ENCODE peak calls at places on chromosomes 2 and 18, in ten cellular contexts. I is fibroblast of mammary gland, O is LNCaP clone FGC, G is ovary, B is epithelial cell of esophagus, K is AG04450, R is HCT116, J is A549, M is heart right ventricle, C is AG04449. W is an unnamed sample.

GRCh38 chr2:168147858-168148794 is 99.3 kb downstream of the STK39 start:
- DNase-seq in K (no peak), C (no peak), I (no peak), G (no peak), M (no peak), J (no peak), B (no peak), R (no peak), O (no peak), W (no peak)

GRCh38 chr18:36757081-36757480 is 71.7 kb downstream of the TPGS2 start:
- DNase-seq in R (peak), G (no peak), K (peak), O (peak), J (peak), M (no peak), I (peak), C (peak), B (peak), W (peak)

GRCh38 chr2:30108192-30108591 is 38.6 kb upstream of the YPEL5 start:
- DNase-seq in I (no peak), G (no peak), J (no peak), O (no peak), B (no peak), R (no peak), C (no peak), M (no peak), K (no peak), W (no peak)

GRCh38 chr2:35168351-35168750 is 1187.2 kb upstream of the CRIM1 start:
- DNase-seq in K (no peak), I (no peak), R (no peak), O (no peak), C (no peak), G (no peak), J (no peak), M (no peak), B (peak), W (no peak)

GRCh38 chr2:233421091-233421816 is 67.0 kb downstream of the DGKD start:
- DNase-seq in B (no peak), J (no peak), K (no peak), C (no peak), G (no peak), R (no peak), M (no peak), I (no peak), O (no peak), W (no peak)

GRCh38 chr18:78495550-78495949 is 484.1 kb upstream of the SALL3 start:
- DNase-seq in R (no peak), J (no peak), G (no peak), M (no peak), C (no peak), K (no peak), I (no peak), B (no peak), O (no peak), W (no peak)

GRCh38 chr2:60553992-60554648 is 666 bp upstream of the BCL11A start:
- DNase-seq in C (no peak), M (no peak), R (no peak), J (peak), B (peak), G (no peak), K (no peak), I (no peak), O (no peak), W (peak)

GRCh38 chr2:182618672-182619079 is 97.4 kb upstream of the DNAJC10 start:
- DNase-seq in J (peak), I (peak), O (peak), C (no peak), G (no peak), M (no peak), B (peak), K (no peak), R (no peak), W (peak)

GRCh38 chr2:44479127-44479887 is 117.6 kb downstream of the CAMKMT start:
- DNase-seq in K (peak), J (peak), R (peak), B (peak), G (no peak), C (peak), O (peak), M (peak), I (peak), W (peak)

GRCh38 chr2:232545511-232546375 is 4.6 kb downstream of the TIGD1 start:
- DNase-seq in M (no peak), O (no peak), J (no peak), B (no peak), G (no peak), R (no peak), C (no peak), I (no peak), K (no peak), W (no peak)

GRCh38 chr18:10453885-10454772 is at the start of gene APCDD1:
- DNase-seq in I (no peak), C (no peak), O (no peak), R (no peak), B (peak), J (no peak), M (peak), G (peak), K (no peak), W (no peak)

GRCh38 chr2:231099918-231100317 is 24.9 kb downstream of the HTR2B start:
- DNase-seq in G (no peak), B (no peak), J (peak), O (no peak), K (no peak), M (no peak), I (no peak), C (no peak), R (no peak), W (no peak)

GRCh38 chr2:168717790-168718502 is 84.5 kb upstream of the NOSTRIN start:
- DNase-seq in J (no peak), K (no peak), R (no peak), O (no peak), I (no peak), G (no peak), C (no peak), M (no peak), B (peak), W (peak)

GRCh38 chr2:239439383-239440315 is 38.8 kb upstream of the HDAC4 start:
- DNase-seq in G (no peak), K (no peak), M (no peak), R (no peak), B (no peak), I (no peak), J (no peak), O (no peak), C (no peak), W (no peak)

GRCh38 chr2:44233450-44234128 is 41.7 kb upstream of the SLC3A1 start:
- DNase-seq in R (no peak), O (no peak), B (peak), K (peak), J (peak), I (peak), C (peak), G (no peak), M (no peak), W (peak)

GRCh38 chr2:153476491-153477095 is 2.0 kb downstream of the RPRM start:
- DNase-seq in O (no peak), I (no peak), R (no peak), B (no peak), K (no peak), C (no peak), M (no peak), J (no peak), G (peak), W (no peak)

GRCh38 chr2:147913701-147914480 is 69.1 kb downstream of the ACVR2A start:
- DNase-seq in J (no peak), K (no peak), B (peak), G (no peak), M (no peak), I (peak), O (no peak), R (no peak), C (no peak), W (peak)

GRCh38 chr2:156704612-156705011 is 268.4 kb downstream of the GPD2 start:
- DNase-seq in K (no peak), B (peak), J (no peak), C (no peak), R (no peak), I (no peak), G (no peak), M (peak), O (no peak), W (no peak)

GRCh38 chr2:150520887-150521664 is 33.6 kb upstream of the RND3 start:
- DNase-seq in I (peak), B (peak), O (no peak), J (no peak), R (no peak), C (no peak), G (no peak), M (no peak), K (no peak), W (peak)

GRCh38 chr18:12657849-12658829 is at the start of gene SPIRE1:
- DNase-seq in G (peak), B (peak), M (peak), C (no peak), I (peak), R (no peak), O (no peak), K (no peak), J (peak), W (peak)

GRCh38 chr2:224142397-224143312 is 103.6 kb upstream of the SERPINE2 start:
- DNase-seq in I (peak), K (no peak), O (no peak), G (no peak), M (no peak), R (no peak), J (peak), B (peak), C (no peak), W (peak)

GRCh38 chr2:85433511-85434089 is 15.1 kb downstream of the SH2D6 start:
- DNase-seq in R (no peak), G (peak), I (peak), C (peak), B (peak), J (peak), M (peak), K (peak), O (no peak), W (peak)

GRCh38 chr2:45816273-45816672 is 164.8 kb downstream of the PRKCE start:
- DNase-seq in C (no peak), G (no peak), I (peak), O (no peak), B (no peak), R (no peak), K (no peak), M (no peak), J (peak), W (peak)

GRCh38 chr2:130380096-130380934 is 24.5 kb downstream of the PTPN18 start:
- DNase-seq in G (no peak), O (no peak), J (no peak), B (no peak), K (no peak), R (no peak), C (no peak), M (no peak), I (no peak), W (no peak)

GRCh38 chr2:227821043-227821942 is 7.7 kb downstream of the CCL20 start:
- DNase-seq in I (peak), C (no peak), B (no peak), R (peak), J (peak), O (no peak), M (no peak), G (no peak), K (no peak), W (no peak)

GRCh38 chr18:61079714-61080113 is 253.5 kb upstream of the CDH20 start:
- DNase-seq in I (no peak), M (no peak), C (no peak), B (no peak), G (no peak), J (no peak), K (no peak), R (no peak), O (no peak), W (no peak)

GRCh38 chr18:59540819-59541218 is 156.4 kb downstream of the CCBE1 start:
- DNase-seq in J (no peak), O (no peak), M (no peak), K (no peak), I (peak), R (no peak), C (peak), G (no peak), B (peak), W (peak)

GRCh38 chr2:231737761-231738160 is 29.4 kb downstream of the PTMA start:
- DNase-seq in R (no peak), K (no peak), C (no peak), J (no peak), G (no peak), M (no peak), O (no peak), I (no peak), B (no peak), W (no peak)

GRCh38 chr2:208980321-208980720 is 443.5 kb upstream of the MAP2 start:
- DNase-seq in G (no peak), R (no peak), O (no peak), M (no peak), B (no peak), J (no peak), I (no peak), K (no peak), C (no peak), W (no peak)

GRCh38 chr2:55776966-55777365 is 83.3 kb upstream of the PNPT1 start:
- DNase-seq in C (no peak), I (no peak), J (no peak), R (no peak), M (no peak), B (no peak), G (no peak), O (no peak), K (no peak), W (no peak)

GRCh38 chr2:177172034-177172880 is 40.3 kb upstream of the HNRNPA3 start:
- DNase-seq in K (peak), O (no peak), R (peak), J (peak), M (no peak), B (peak), I (peak), G (no peak), C (no peak), W (peak)

GRCh38 chr2:37553411-37554156 is 117.9 kb downstream of the CDC42EP3 start:
- DNase-seq in M (no peak), G (no peak), R (no peak), J (no peak), I (no peak), C (no peak), K (no peak), B (no peak), O (no peak), W (no peak)

GRCh38 chr18:68438983-68439382 is 275.9 kb downstream of the TMX3 start:
- DNase-seq in J (no peak), C (peak), O (no peak), B (peak), I (peak), K (no peak), G (no peak), R (no peak), M (no peak), W (no peak)

GRCh38 chr2:26650713-26651457 is 9.7 kb upstream of the CIB4 start:
- DNase-seq in J (no peak), M (no peak), G (no peak), K (no peak), O (no peak), C (no peak), I (no peak), R (no peak), B (no peak), W (no peak)

GRCh38 chr2:84741182-84741822 is 139.6 kb downstream of the TRABD2A start:
- DNase-seq in G (no peak), K (no peak), C (no peak), B (peak), M (no peak), I (peak), R (peak), O (no peak), J (peak), W (peak)

GRCh38 chr18:35478520-35479435 is 19.0 kb downstream of the INO80C start:
- DNase-seq in G (no peak), R (peak), B (peak), I (peak), M (no peak), O (no peak), K (no peak), J (peak), C (no peak), W (peak)
- H3K4me3 ChIP-seq in G (no peak), R (peak), B (peak), I (peak), M (no peak), O (no peak), K (no peak), J (peak), C (no peak), W (no peak)

DNA sequence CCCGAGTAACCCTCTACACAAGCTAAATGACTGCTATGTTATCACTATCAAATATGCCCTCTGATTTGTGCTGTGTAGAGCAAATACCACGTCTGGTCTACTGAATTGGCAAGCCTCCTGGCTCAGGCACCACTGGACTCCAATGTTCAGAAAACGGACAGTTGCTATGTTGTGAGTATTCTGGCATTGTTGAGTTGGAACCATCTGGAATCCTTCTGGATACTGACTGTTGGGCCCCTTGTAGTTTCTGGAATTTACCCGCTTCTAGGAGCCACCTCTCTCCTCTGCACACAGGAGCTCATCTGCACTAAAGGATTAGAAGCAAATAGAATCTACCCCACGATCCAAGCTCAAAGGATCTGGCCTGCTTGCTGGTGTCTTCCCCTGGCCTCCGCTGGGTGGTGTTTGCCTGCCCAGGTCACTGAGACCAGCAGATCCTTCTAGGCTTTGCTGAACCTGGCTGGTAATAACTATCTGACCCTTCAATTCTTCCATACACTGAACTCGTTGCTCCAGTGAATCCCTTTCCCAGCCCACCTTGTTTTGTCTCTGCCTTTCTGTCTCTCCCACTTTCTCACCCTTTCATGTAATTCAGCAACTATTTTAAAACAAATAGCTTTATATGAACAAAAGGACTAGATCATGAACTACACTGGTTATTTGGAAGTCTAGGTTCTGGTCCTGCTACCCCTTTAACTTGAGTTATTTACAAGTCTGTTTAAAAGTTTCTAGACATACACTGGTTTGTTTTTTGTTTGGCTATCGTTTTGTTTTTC is 2.1 kb upstream of the HAAO start:
- DNase-seq in M (no peak), R (no peak), B (no peak), K (no peak), O (no peak), I (peak), C (no peak), G (peak), J (peak), W (no peak)
- TF ChIP-seq CTCF in M (peak), R (no peak), B (no peak), K (peak), O (no peak), I (peak), C (peak), G (no peak), J (peak), W (peak)

GRCh38 chr2:159093496-159093895 is 125.1 kb downstream of the TANC1 start:
- DNase-seq in I (no peak), R (no peak), O (peak), C (no peak), B (no peak), G (no peak), M (no peak), J (no peak), K (no peak), W (no peak)
- H3K4me3 ChIP-seq in I (no peak), R (no peak), O (no peak), C (no peak), B (no peak), G (no peak), M (no peak), J (no peak), K (no peak), W (no peak)

GRCh38 chr2:62591491-62591890 is 85.5 kb upstream of the TMEM17 start:
- DNase-seq in M (no peak), I (no peak), G (no peak), J (no peak), B (no peak), C (no peak), R (no peak), K (no peak), O (no peak), W (no peak)

GRCh38 chr2:62589691-62590356 is 83.8 kb upstream of the TMEM17 start:
- DNase-seq in K (no peak), M (no peak), G (no peak), I (no peak), J (no peak), R (no peak), O (no peak), B (no peak), C (no peak), W (no peak)

GRCh38 chr2:62586981-62587380 is 81.0 kb upstream of the TMEM17 start:
- DNase-seq in K (peak), B (peak), J (no peak), O (no peak), M (no peak), R (no peak), I (peak), C (peak), G (no peak), W (peak)

GRCh38 chr2:62587616-62588015 is 81.6 kb upstream of the TMEM17 start:
- DNase-seq in M (no peak), B (no peak), J (no peak), O (no peak), I (no peak), G (no peak), R (no peak), K (no peak), C (no peak), W (no peak)
- TF ChIP-seq CTCF in M (no peak), B (no peak), J (no peak), O (no peak), I (no peak), G (no peak), R (no peak), K (no peak), C (no peak), W (no peak)

DNA sequence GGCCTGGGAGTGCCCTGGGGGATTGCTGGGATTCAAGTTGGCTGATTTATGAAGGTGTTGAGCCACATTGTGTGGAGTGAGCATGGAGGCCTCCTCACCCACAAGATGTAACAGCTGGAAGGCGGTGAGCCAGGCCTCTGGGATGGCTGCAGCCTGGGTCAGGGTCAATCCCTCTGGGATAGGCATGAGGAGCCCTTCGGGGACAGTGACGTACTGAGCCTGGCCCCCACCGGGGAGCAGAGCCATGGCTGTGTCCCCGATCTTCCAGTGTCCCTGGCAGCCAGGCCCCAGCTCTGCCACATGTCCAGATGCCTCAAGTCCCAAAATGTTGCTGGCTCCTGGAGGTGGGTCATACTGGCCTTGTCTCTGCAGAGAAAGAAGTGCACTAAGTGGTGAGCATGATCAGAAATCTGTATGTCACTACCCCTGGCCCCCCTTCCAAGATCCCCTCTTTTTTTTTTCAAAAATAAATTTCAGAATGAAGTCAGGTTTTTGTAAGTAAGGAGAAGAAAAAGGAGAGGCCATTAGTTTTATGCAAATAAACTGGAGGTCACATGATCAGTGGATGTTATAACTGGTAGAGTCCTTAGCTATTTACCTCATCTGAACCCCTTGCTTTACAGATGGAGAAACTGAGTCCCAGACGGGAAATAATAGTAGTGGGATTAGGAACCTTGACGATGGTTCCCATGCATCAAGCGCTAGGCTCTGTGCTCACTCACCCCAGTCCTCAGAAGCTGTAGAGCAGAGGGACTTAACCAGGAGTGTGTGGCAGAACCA is 1.7 kb downstream of the TP53I3 start:
- DNase-seq in R (no peak), I (no peak), G (no peak), J (no peak), B (no peak), M (no peak), K (no peak), O (no peak), C (no peak), W (no peak)
- H3K4me3 ChIP-seq in R (peak), I (peak), G (no peak), J (peak), B (peak), M (peak), K (peak), O (no peak), C (peak), W (peak)

DNA sequence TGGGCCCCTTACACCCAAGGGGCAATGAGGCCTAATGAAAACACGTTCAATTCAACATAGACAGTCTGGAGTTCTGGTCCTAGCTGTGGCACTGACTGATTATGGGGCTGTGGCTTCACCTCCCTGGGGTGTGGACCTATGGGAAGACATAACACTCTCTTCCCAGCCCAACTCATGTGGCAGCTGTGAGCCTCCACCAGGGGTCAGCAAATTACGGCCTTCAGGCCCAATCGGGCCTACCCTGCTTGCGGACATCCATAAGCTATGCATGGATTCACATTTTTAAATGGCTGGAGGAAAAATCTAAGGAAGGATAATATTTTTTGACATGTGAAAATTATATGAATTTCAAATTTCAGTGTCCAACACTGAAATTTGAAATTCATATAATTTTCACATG is 101.3 kb downstream of the LOXHD1 start:
- DNase-seq in I (peak), M (peak), O (peak), R (peak), G (no peak), K (no peak), J (peak), B (peak), C (no peak), W (no peak)
- TF ChIP-seq CTCF in I (peak), M (peak), O (peak), R (peak), G (no peak), K (peak), J (peak), B (peak), C (peak), W (peak)

GRCh38 chr2:71465356-71465755 is 12.0 kb downstream of the DYSF start:
- DNase-seq in K (no peak), M (no peak), I (no peak), C (no peak), G (no peak), B (no peak), R (no peak), J (no peak), O (no peak), W (no peak)
- H3K4me3 ChIP-seq in K (no peak), M (no peak), I (no peak), C (no peak), G (no peak), B (no peak), R (no peak), J (no peak), O (no peak), W (no peak)